ENCODE peak calls at places on chromosome 22, in ten cellular contexts. R, L, F, M, Y, I, V, W, A and K are unnamed samples.

GRCh38 chr22:19497245-19497644 is 17.5 kb downstream of the CDC45 start:
- DNase-seq in R (peak), L (no peak), F (no peak), M (no peak), Y (no peak), I (no peak), V (no peak), W (no peak), A (no peak), K (no peak)

GRCh38 chr22:47197735-47198500 is 435.5 kb downstream of the TBC1D22A start:
- DNase-seq in R (no peak), L (no peak), F (peak), M (no peak), Y (no peak), I (no peak), V (no peak), W (no peak), A (no peak), K (no peak)

GRCh38 chr22:41672780-41673509 is 15.7 kb downstream of the SNU13 start:
- DNase-seq in R (no peak), L (no peak), F (no peak), M (no peak), Y (peak), I (no peak), V (no peak), W (no peak), A (no peak), K (no peak)

GRCh38 chr22:26548984-26549383 is 36.7 kb upstream of the TFIP11 start:
- DNase-seq in R (no peak), L (no peak), F (no peak), M (no peak), Y (no peak), I (no peak), V (no peak), W (no peak), A (no peak), K (no peak)

GRCh38 chr22:34427436-34427835 is 507.2 kb upstream of the LARGE1 start:
- DNase-seq in R (no peak), L (no peak), F (no peak), M (no peak), Y (no peak), I (no peak), V (no peak), W (no peak), A (no peak), K (no peak)

GRCh38 chr22:32636884-32637283 is 162.3 kb downstream of the FBXO7 start:
- DNase-seq in R (no peak), L (no peak), F (no peak), M (no peak), Y (no peak), I (no peak), V (no peak), W (no peak), A (no peak), K (no peak)

GRCh38 chr22:43110927-43111623 is 525 bp downstream of the BIK start:
- DNase-seq in R (no peak), L (no peak), F (no peak), M (peak), Y (no peak), I (no peak), V (no peak), W (no peak), A (no peak), K (no peak)

GRCh38 chr22:47192651-47193437 is 430.4 kb downstream of the TBC1D22A start:
- DNase-seq in R (no peak), L (no peak), F (peak), M (peak), Y (no peak), I (no peak), V (peak), W (no peak), A (no peak), K (no peak)

GRCh38 chr22:37309221-37310074 is 27.1 kb downstream of the CYTH4 start:
- DNase-seq in R (no peak), L (no peak), F (no peak), M (peak), Y (no peak), I (peak), V (no peak), W (no peak), A (no peak), K (peak)

GRCh38 chr22:31039393-31039792 is 41.7 kb upstream of the SMTN start:
- DNase-seq in R (no peak), L (no peak), F (no peak), M (no peak), Y (no peak), I (no peak), V (no peak), W (peak), A (no peak), K (no peak)

GRCh38 chr22:22681221-22681739 is 36.9 kb downstream of the GGTLC2 start:
- DNase-seq in R (no peak), L (no peak), F (no peak), M (no peak), Y (no peak), I (no peak), V (no peak), W (no peak), A (no peak), K (no peak)

GRCh38 chr22:29426476-29426875 is 11.9 kb upstream of the RFPL1 start:
- DNase-seq in R (no peak), L (no peak), F (no peak), M (no peak), Y (no peak), I (no peak), V (no peak), W (no peak), A (no peak), K (no peak)

GRCh38 chr22:46357711-46358505 is 22.4 kb downstream of the TRMU start:
- DNase-seq in R (no peak), L (no peak), F (no peak), M (no peak), Y (no peak), I (no peak), V (no peak), W (no peak), A (no peak), K (no peak)

GRCh38 chr22:19734163-19734562 is 10.8 kb downstream of the GP1BB start:
- DNase-seq in R (no peak), L (no peak), F (no peak), M (no peak), Y (no peak), I (no peak), V (no peak), W (no peak), A (no peak), K (no peak)

GRCh38 chr22:21730535-21731308 is 4.9 kb downstream of the YPEL1 start:
- DNase-seq in R (no peak), L (no peak), F (no peak), M (no peak), Y (no peak), I (no peak), V (no peak), W (no peak), A (no peak), K (no peak)

GRCh38 chr22:49789289-49790141 is 38.2 kb downstream of the BRD1 start:
- DNase-seq in R (no peak), L (no peak), F (peak), M (peak), Y (peak), I (no peak), V (no peak), W (peak), A (no peak), K (peak)

GRCh38 chr22:34055525-34056200 is 135.4 kb upstream of the LARGE1 start:
- DNase-seq in R (no peak), L (no peak), F (no peak), M (no peak), Y (peak), I (no peak), V (no peak), W (no peak), A (no peak), K (peak)

GRCh38 chr22:47294222-47294532 is 531.7 kb downstream of the TBC1D22A start:
- DNase-seq in R (no peak), L (no peak), F (peak), M (no peak), Y (no peak), I (no peak), V (no peak), W (no peak), A (no peak), K (no peak)

GRCh38 chr22:48135641-48136040 is 1373.2 kb downstream of the TBC1D22A start:
- DNase-seq in R (no peak), L (no peak), F (no peak), M (no peak), Y (no peak), I (no peak), V (no peak), W (no peak), A (no peak), K (no peak)

GRCh38 chr22:16807109-16807508 is 18.1 kb downstream of the XKR3 start:
- DNase-seq in R (no peak), L (no peak), F (no peak), M (no peak), Y (no peak), I (no peak), V (no peak), W (no peak), A (no peak), K (no peak)

GRCh38 chr22:50577987-50578775 is at the start of gene CPT1B:
- DNase-seq in R (no peak), L (no peak), F (peak), M (no peak), Y (no peak), I (no peak), V (no peak), W (peak), A (no peak), K (no peak)

GRCh38 chr22:49930128-49930527 is 11.7 kb downstream of the CRELD2 start:
- DNase-seq in R (no peak), L (no peak), F (no peak), M (no peak), Y (no peak), I (no peak), V (no peak), W (no peak), A (no peak), K (no peak)

GRCh38 chr22:17891427-17892167 is 117.3 kb upstream of the BID start:
- DNase-seq in R (no peak), L (no peak), F (no peak), M (no peak), Y (peak), I (no peak), V (no peak), W (peak), A (no peak), K (no peak)

GRCh38 chr22:26502688-26503561 is 9.3 kb downstream of the TFIP11 start:
- DNase-seq in R (no peak), L (no peak), F (no peak), M (peak), Y (peak), I (peak), V (no peak), W (peak), A (no peak), K (no peak)

GRCh38 chr22:39482768-39483167 is 19.3 kb upstream of the MIEF1 start:
- DNase-seq in R (no peak), L (no peak), F (no peak), M (no peak), Y (no peak), I (no peak), V (no peak), W (no peak), A (no peak), K (no peak)

GRCh38 chr22:37459211-37459610 is 27.0 kb downstream of the MFNG start:
- DNase-seq in R (no peak), L (no peak), F (no peak), M (no peak), Y (no peak), I (no peak), V (no peak), W (no peak), A (no peak), K (no peak)

GRCh38 chr22:19806213-19807160 is 45.9 kb downstream of the TBX1 start:
- DNase-seq in R (peak), L (no peak), F (no peak), M (no peak), Y (no peak), I (no peak), V (peak), W (peak), A (no peak), K (no peak)

GRCh38 chr22:50576806-50577696 is 1.2 kb downstream of the CPT1B start:
- DNase-seq in R (no peak), L (no peak), F (no peak), M (no peak), Y (no peak), I (no peak), V (no peak), W (no peak), A (no peak), K (no peak)

GRCh38 chr22:45319319-45319675 is 9.6 kb downstream of the FAM118A start:
- DNase-seq in R (no peak), L (no peak), F (no peak), M (no peak), Y (no peak), I (no peak), V (no peak), W (peak), A (no peak), K (no peak)

GRCh38 chr22:44133901-44134511 is 46.7 kb upstream of the PARVG start:
- DNase-seq in R (no peak), L (no peak), F (peak), M (no peak), Y (no peak), I (no peak), V (no peak), W (no peak), A (no peak), K (no peak)

GRCh38 chr22:25060522-25061071 is 108.1 kb downstream of the KIAA1671 start:
- DNase-seq in R (no peak), L (no peak), F (no peak), M (no peak), Y (no peak), I (no peak), V (no peak), W (no peak), A (no peak), K (no peak)

GRCh38 chr22:27437570-27437969 is 364.0 kb downstream of the MN1 start:
- DNase-seq in R (no peak), L (no peak), F (no peak), M (no peak), Y (no peak), I (no peak), V (no peak), W (no peak), A (no peak), K (no peak)

GRCh38 chr22:35842954-35843353 is 125.3 kb downstream of the APOL5 start:
- DNase-seq in R (no peak), L (no peak), F (no peak), M (no peak), Y (peak), I (peak), V (peak), W (no peak), A (no peak), K (peak)

GRCh38 chr22:30667092-30667485 is 586 bp downstream of the DUSP18 start:
- DNase-seq in R (no peak), L (no peak), F (no peak), M (no peak), Y (no peak), I (no peak), V (peak), W (no peak), A (no peak), K (no peak)

GRCh38 chr22:24474221-24474620 is 20.9 kb upstream of the UPB1 start:
- DNase-seq in R (peak), L (no peak), F (no peak), M (no peak), Y (no peak), I (no peak), V (peak), W (no peak), A (no peak), K (no peak)

GRCh38 chr22:27601195-27601594 is 200.4 kb downstream of the MN1 start:
- DNase-seq in R (no peak), L (no peak), F (no peak), M (no peak), Y (no peak), I (no peak), V (no peak), W (no peak), A (no peak), K (no peak)

GRCh38 chr22:17376950-17377349 is 7.7 kb downstream of the CECR2 start:
- DNase-seq in R (no peak), L (no peak), F (no peak), M (no peak), Y (no peak), I (no peak), V (no peak), W (no peak), A (no peak), K (no peak)

GRCh38 chr22:50111056-50111455 is 21.2 kb downstream of the MOV10L1 start:
- DNase-seq in R (no peak), L (no peak), F (no peak), M (no peak), Y (no peak), I (no peak), V (no peak), W (no peak), A (no peak), K (no peak)

GRCh38 chr22:20000246-20001081 is 16.2 kb downstream of the ARVCF start:
- DNase-seq in R (no peak), L (no peak), F (no peak), M (no peak), Y (no peak), I (no peak), V (no peak), W (peak), A (no peak), K (no peak)